ENCODE peak calls at places on chromosomes 11 and 22, in four cellular contexts. G is transverse colon, R is lung, W is stomach. K is an unnamed sample.

GRCh38 chr11:35714882-35715612 is 52.5 kb downstream of the TRIM44 start:
- DNase-seq in G (no peak), W (no peak), R (no peak), K (no peak)

GRCh38 chr11:119316017-119316728 is 757 bp downstream of the MCAM start:
- DNase-seq in G (no peak), R (no peak), W (no peak), K (no peak)

GRCh38 chr22:41256254-41256897 is 15.6 kb upstream of the CHADL start:
- DNase-seq in G (no peak), W (no peak), R (no peak), K (no peak)

GRCh38 chr11:63620928-63621539 is 6.8 kb upstream of the PLAAT3 start:
- DNase-seq in W (no peak), G (no peak), R (no peak), K (no peak)

GRCh38 chr11:119797736-119798135 is 68.7 kb upstream of the NECTIN1 start:
- DNase-seq in G (no peak), R (no peak), W (no peak), K (no peak)

GRCh38 chr11:61283613-61284012 is 11.5 kb downstream of the VWCE start:
- DNase-seq in W (no peak), G (no peak), R (no peak), K (no peak)

GRCh38 chr11:353315-353857 is 15.9 kb upstream of the B4GALNT4 start:
- DNase-seq in G (peak), R (peak), W (peak), K (peak)

GRCh38 chr11:130189492-130190210 is 30.1 kb downstream of the ST14 start:
- DNase-seq in R (no peak), W (no peak), G (peak), K (no peak)

GRCh38 chr11:75792127-75792731 is 22.8 kb upstream of the UVRAG start:
- DNase-seq in G (no peak), R (no peak), W (no peak), K (no peak)

GRCh38 chr22:35930933-35931332 is 97.7 kb downstream of the RBFOX2 start:
- DNase-seq in R (no peak), G (no peak), W (no peak), K (peak)

GRCh38 chr11:78698612-78699011 is 123.9 kb upstream of the NARS2 start:
- DNase-seq in W (no peak), R (no peak), G (no peak), K (no peak)

GRCh38 chr11:1289211-1289935 is 20.1 kb downstream of the TOLLIP start:
- DNase-seq in G (no peak), W (no peak), R (no peak), K (no peak)

GRCh38 chr22:24434472-24435322 is 7.3 kb downstream of the ADORA2A start:
- DNase-seq in W (peak), G (peak), R (no peak), K (no peak)

GRCh38 chr11:45982656-45983470 is 60.4 kb downstream of the LARGE2 start:
- DNase-seq in R (no peak), G (no peak), W (no peak), K (peak)

GRCh38 chr11:69218271-69218682 is 62.5 kb downstream of the SMIM38 start:
- DNase-seq in W (no peak), G (no peak), R (no peak), K (peak)

GRCh38 chr22:17770180-17771077 is 3.8 kb downstream of the BID start:
- DNase-seq in G (no peak), W (no peak), R (no peak), K (no peak)

GRCh38 chr22:17769716-17770082 is 4.6 kb downstream of the BID start:
- DNase-seq in R (no peak), G (peak), W (no peak), K (no peak)

GRCh38 chr22:17769013-17769715 is 5.1 kb downstream of the BID start:
- DNase-seq in G (no peak), W (no peak), R (no peak), K (no peak)

GRCh38 chr22:17764036-17764435 is 10.2 kb downstream of the BID start:
- DNase-seq in R (no peak), G (no peak), W (no peak), K (no peak)

DNA sequence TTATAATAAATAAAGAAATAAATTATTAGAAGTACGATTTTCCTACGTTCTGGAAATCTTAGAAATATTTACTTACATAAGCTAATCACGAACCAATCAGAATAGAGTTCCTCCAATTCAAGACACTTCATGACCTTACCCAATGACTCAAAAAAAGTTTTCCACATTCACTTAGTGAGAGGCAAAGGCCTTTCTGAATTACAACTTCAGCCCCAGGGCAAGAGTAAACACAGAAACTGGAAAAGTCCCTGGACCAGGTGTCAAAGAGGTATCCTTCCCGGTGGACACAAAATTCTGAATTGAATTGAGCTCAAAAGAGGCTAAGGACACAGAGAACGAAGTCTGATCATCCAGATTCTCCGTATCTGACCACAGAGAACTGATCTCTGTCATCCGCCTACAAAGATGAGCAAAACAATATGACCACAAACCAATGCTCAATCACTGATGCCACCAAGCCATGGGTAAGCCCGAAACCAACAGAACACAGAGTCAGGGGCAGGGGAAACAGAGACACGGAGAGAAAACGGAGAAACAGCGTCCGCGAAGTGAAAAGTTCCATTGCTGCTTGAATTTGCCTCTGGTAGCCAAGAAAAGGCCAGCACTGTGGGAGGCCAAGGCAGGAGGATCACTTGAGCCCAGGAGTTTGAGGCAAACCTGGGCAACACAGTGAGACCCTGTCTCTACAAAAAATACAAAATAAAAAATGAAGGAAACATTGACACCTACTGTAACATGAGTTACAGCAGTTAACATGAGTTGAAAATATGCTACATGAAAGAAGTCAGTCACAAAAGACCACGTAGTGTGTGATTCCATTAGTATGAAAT is 6.8 kb downstream of the BID start:
- DNase-seq in G (no peak), W (no peak), R (no peak), K (no peak)
- H3K4me3 ChIP-seq in G (no peak), W (no peak), R (no peak), K (no peak)

DNA sequence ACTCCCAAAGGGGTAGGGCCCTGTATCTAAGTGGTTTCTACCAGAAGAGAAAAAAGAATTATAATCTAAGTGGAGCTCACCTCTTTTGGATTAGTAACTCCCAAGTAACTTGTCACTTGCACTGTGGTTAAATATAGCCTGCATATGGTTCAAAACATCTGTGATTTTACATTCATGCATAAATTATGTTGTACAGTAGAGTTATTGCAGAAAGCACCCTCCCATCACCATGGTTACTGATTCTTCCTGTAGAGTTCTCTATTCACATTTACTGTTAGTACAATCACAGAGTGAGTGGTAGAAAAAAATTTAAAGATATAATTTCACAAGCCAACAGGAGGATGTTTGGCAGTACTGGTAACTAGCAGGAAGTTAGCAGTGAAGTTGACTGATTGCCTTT is 80.4 kb downstream of the LRRC4C start:
- DNase-seq in W (no peak), R (no peak), G (no peak), K (no peak)
- H3K4me3 ChIP-seq in W (no peak), R (no peak), G (no peak), K (no peak)

GRCh38 chr22:25823276-25823675 is 81.3 kb downstream of the MYO18B start:
- DNase-seq in W (no peak), G (no peak), R (no peak), K (no peak)
- H3K4me3 ChIP-seq in W (no peak), G (no peak), R (no peak), K (no peak)

GRCh38 chr11:26549176-26549575 is 22.9 kb downstream of the MUC15 start:
- DNase-seq in G (no peak), R (no peak), W (no peak), K (no peak)

GRCh38 chr11:26553182-26553581 is 18.9 kb downstream of the MUC15 start:
- DNase-seq in W (no peak), G (no peak), R (no peak), K (no peak)

GRCh38 chr11:26550022-26550421 is 22.0 kb downstream of the MUC15 start:
- DNase-seq in R (no peak), G (no peak), W (no peak), K (no peak)

GRCh38 chr11:26556582-26556981 is 15.5 kb downstream of the MUC15 start:
- DNase-seq in W (no peak), R (no peak), G (no peak), K (no peak)

GRCh38 chr11:26551186-26551801 is 20.8 kb downstream of the MUC15 start:
- DNase-seq in W (no peak), R (no peak), G (no peak), K (no peak)
- H3K4me3 ChIP-seq in W (no peak), R (no peak), G (no peak), K (no peak)

K was measured in testis.